ENCODE peak calls at places on chromosomes 12 and 14, in five cellular contexts. X is breast epithelium, T is BE2C, F is progenitor cell of endocrine pancreas, E is cardiac muscle cell. I is an unnamed sample.

GRCh38 chr14:88045705-88046104 is 40.8 kb downstream of the GPR65 start:
- DNase-seq in X (peak), T (no peak), E (no peak), F (no peak), I (no peak)

GRCh38 chr12:42326466-42327226 is 679 bp downstream of the PPHLN1 start:
- DNase-seq in X (no peak), T (no peak), E (peak), F (no peak), I (no peak)

GRCh38 chr12:118220697-118221096 is 84.8 kb downstream of the PEBP1 start:
- DNase-seq in X (no peak), F (no peak), T (no peak), E (no peak), I (no peak)

GRCh38 chr14:99615497-99616245 is 11.7 kb upstream of the CCDC85C start:
- DNase-seq in F (no peak), E (no peak), T (no peak), X (no peak), I (no peak)

GRCh38 chr12:48002179-48002601 is 2.1 kb downstream of the COL2A1 start:
- DNase-seq in E (no peak), F (no peak), T (no peak), X (no peak), I (no peak)

GRCh38 chr14:102822311-102822863 is 45.1 kb downstream of the TRAF3 start:
- DNase-seq in F (no peak), E (no peak), X (no peak), T (no peak), I (no peak)

GRCh38 chr14:64478634-64479250 is 13.4 kb downstream of the AKAP5 start:
- DNase-seq in F (no peak), T (no peak), X (no peak), E (peak), I (no peak)

GRCh38 chr12:66624806-66625205 is 54.1 kb downstream of the GRIP1 start:
- DNase-seq in X (no peak), E (no peak), F (no peak), T (no peak), I (no peak)

GRCh38 chr12:120367924-120368788 is 808 bp downstream of the MSI1 start:
- DNase-seq in F (no peak), X (no peak), T (no peak), E (no peak), I (no peak)

GRCh38 chr14:65414961-65415589 is 2.5 kb downstream of the FUT8 start:
- DNase-seq in T (peak), X (no peak), E (peak), F (no peak), I (no peak)

GRCh38 chr14:32354716-32355115 is 25.6 kb downstream of the AKAP6 start:
- DNase-seq in T (peak), E (no peak), X (no peak), F (no peak), I (no peak)

GRCh38 chr12:40002178-40003169 is 103.4 kb downstream of the SLC2A13 start:
- DNase-seq in E (no peak), F (no peak), X (no peak), T (no peak), I (no peak)

GRCh38 chr12:45050331-45050750 is 558 bp downstream of the DBX2 start:
- DNase-seq in F (no peak), E (no peak), X (no peak), T (no peak), I (peak)

GRCh38 chr12:58592817-58593216 is 327.5 kb downstream of the LRIG3 start:
- DNase-seq in F (no peak), T (no peak), E (no peak), X (no peak), I (no peak)

GRCh38 chr14:50813544-50813863 is 17.5 kb downstream of the NIN start:
- DNase-seq in F (no peak), T (no peak), E (peak), X (no peak), I (no peak)

GRCh38 chr14:67734675-67735074 is 33.0 kb downstream of the RDH12 start:
- DNase-seq in F (no peak), X (no peak), T (no peak), E (peak), I (no peak)
- TF ChIP-seq CTCF in F (no peak), X (no peak), T (no peak), E (peak), I (no peak)

GRCh38 chr12:112473056-112473455 is 54.3 kb downstream of the PTPN11 start:
- DNase-seq in E (peak), X (no peak), T (no peak), F (no peak), I (no peak)
- TF ChIP-seq CTCF in E (no peak), X (no peak), T (peak), F (peak), I (peak)

GRCh38 chr12:82479511-82479910 is 121.2 kb downstream of the METTL25 start:
- DNase-seq in E (peak), F (no peak), X (no peak), T (no peak), I (no peak)
- TF ChIP-seq CTCF in E (no peak), F (no peak), X (no peak), T (no peak), I (no peak)

GRCh38 chr12:132560421-132560830 is 50.0 kb downstream of the LRCOL1 start:
- DNase-seq in X (no peak), F (peak), T (no peak), E (no peak), I (no peak)

GRCh38 chr12:132562489-132563045 is 47.8 kb downstream of the LRCOL1 start:
- DNase-seq in F (no peak), T (no peak), E (no peak), X (no peak), I (no peak)

GRCh38 chr12:132560831-132561783 is 49.3 kb downstream of the LRCOL1 start:
- DNase-seq in T (peak), X (no peak), F (peak), E (peak), I (peak)

GRCh38 chr12:132559652-132560420 is 50.5 kb downstream of the LRCOL1 start:
- DNase-seq in E (peak), T (peak), F (peak), X (no peak), I (peak)

GRCh38 chr12:132561784-132562156 is 48.6 kb downstream of the LRCOL1 start:
- DNase-seq in X (no peak), T (peak), F (no peak), E (no peak), I (peak)
- TF ChIP-seq CTCF in X (no peak), T (peak), F (peak), E (peak), I (no peak)

GRCh38 chr12:75767957-75768356 is 256.5 kb upstream of the KRR1 start:
- DNase-seq in X (no peak), T (no peak), E (no peak), F (no peak), I (no peak)
- TF ChIP-seq CTCF in X (no peak), T (no peak), E (no peak), F (no peak), I (no peak)

GRCh38 chr12:10722502-10722904 is 620 bp downstream of the YBX3 start:
- DNase-seq in X (peak), T (no peak), E (peak), F (peak), I (peak)
- TF ChIP-seq CTCF in X (peak), T (no peak), E (peak), F (peak), I (no peak)

GRCh38 chr12:109612003-109612402 is 38.4 kb downstream of the MVK start:
- DNase-seq in X (no peak), F (no peak), T (no peak), E (no peak), I (no peak)

GRCh38 chr12:109613611-109614455 is 40.2 kb downstream of the MVK start:
- DNase-seq in X (no peak), T (no peak), E (no peak), F (no peak), I (no peak)

GRCh38 chr12:109610523-109610922 is 36.9 kb downstream of the MVK start:
- DNase-seq in F (no peak), T (no peak), E (no peak), X (no peak), I (no peak)

GRCh38 chr12:109611223-109611622 is 37.6 kb downstream of the MVK start:
- DNase-seq in F (no peak), E (no peak), T (no peak), X (no peak), I (no peak)

GRCh38 chr12:109612975-109613502 is 39.4 kb downstream of the MVK start:
- DNase-seq in X (no peak), E (peak), F (no peak), T (no peak), I (no peak)
- TF ChIP-seq CTCF in X (no peak), E (peak), F (peak), T (peak), I (peak)

DNA sequence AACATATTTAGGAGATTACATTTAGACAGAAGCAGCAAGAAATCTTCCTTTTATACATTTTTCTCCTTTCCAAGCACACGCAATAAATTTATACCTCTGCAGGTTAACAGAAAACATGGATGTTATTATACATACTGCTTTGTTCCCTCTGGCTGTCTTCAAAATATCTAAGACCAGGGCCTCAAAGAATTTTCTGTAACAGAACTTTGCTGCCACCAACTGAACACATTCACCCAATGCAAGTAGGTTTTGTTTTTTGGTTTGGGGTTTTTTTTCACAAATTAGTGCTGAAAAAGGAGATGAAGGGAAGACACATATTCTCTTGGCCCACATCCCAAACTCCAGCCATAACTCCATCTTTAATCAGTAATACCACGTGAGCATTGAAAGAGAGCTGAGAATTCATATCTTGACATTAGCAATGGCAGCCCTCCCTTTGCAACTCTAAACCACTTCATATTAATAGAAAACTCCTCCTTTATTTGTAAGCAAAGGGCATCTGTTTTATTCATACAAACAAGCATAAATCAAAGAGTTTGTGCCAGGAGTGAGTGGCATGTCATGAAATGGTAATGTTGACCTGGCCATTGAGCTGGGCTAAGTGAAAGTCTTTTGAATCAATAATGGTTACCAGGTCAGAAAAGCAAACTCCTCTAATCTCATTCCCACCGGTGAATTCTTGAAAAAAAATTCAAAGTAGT is 150.8 kb upstream of the FSCB start:
- DNase-seq in X (no peak), E (peak), T (no peak), F (no peak), I (peak)
- TF ChIP-seq CTCF in X (no peak), E (peak), T (no peak), F (peak), I (no peak)

GRCh38 chr14:75675265-75675960 is 14.4 kb downstream of the TTLL5 start:
- DNase-seq in X (no peak), E (peak), F (no peak), T (no peak), I (no peak)
- TF ChIP-seq CTCF in X (no peak), E (peak), F (peak), T (peak), I (no peak)

I was measured in endothelial cell.